ENCODE peak calls at places on chromosome 9, in eight cellular contexts. H, A, Q, W, M, L, G and I are unnamed samples.

GRCh38 chr9:135753391-135754105 is 51.6 kb downstream of the KCNT1 start:
- DNase-seq in H (no peak), A (no peak), Q (no peak), W (no peak), M (no peak), L (no peak), G (no peak), I (no peak)

GRCh38 chr9:36407122-36407723 is 7.2 kb upstream of the RNF38 start:
- DNase-seq in H (no peak), A (peak), Q (peak), W (peak), M (peak), L (no peak), G (peak), I (peak)

GRCh38 chr9:129558063-129558550 is 62.8 kb downstream of the C9orf50 start:
- DNase-seq in H (no peak), A (no peak), Q (no peak), W (no peak), M (no peak), L (peak), G (no peak), I (no peak)

GRCh38 chr9:3920586-3921582 is 379.0 kb downstream of the GLIS3 start:
- DNase-seq in H (no peak), A (no peak), Q (peak), W (no peak), M (no peak), L (no peak), G (no peak), I (no peak)

GRCh38 chr9:88559661-88560060 is 24.7 kb downstream of the NXNL2 start:
- DNase-seq in H (no peak), A (no peak), Q (no peak), W (no peak), M (no peak), L (no peak), G (no peak), I (no peak)

GRCh38 chr9:109192732-109193361 is 25.8 kb upstream of the FRRS1L start:
- DNase-seq in H (no peak), A (no peak), Q (peak), W (peak), M (no peak), L (no peak), G (no peak), I (peak)

GRCh38 chr9:129801504-129801903 is 1.5 kb upstream of the TOR1B start:
- DNase-seq in H (no peak), A (no peak), Q (no peak), W (no peak), M (no peak), L (no peak), G (no peak), I (no peak)

GRCh38 chr9:89723696-89724095 is 118.9 kb downstream of the GADD45G start:
- DNase-seq in H (no peak), A (no peak), Q (no peak), W (no peak), M (no peak), L (no peak), G (no peak), I (no peak)

GRCh38 chr9:33737811-33738606 is 57.4 kb upstream of the PRSS3 start:
- DNase-seq in H (peak), A (peak), Q (peak), W (peak), M (peak), L (no peak), G (no peak), I (no peak)

GRCh38 chr9:7237473-7238243 is 479.9 kb downstream of the KDM4C start:
- DNase-seq in H (peak), A (no peak), Q (peak), W (no peak), M (no peak), L (no peak), G (no peak), I (no peak)

GRCh38 chr9:134396825-134397224 is 70.6 kb downstream of the RXRA start:
- DNase-seq in H (no peak), A (no peak), Q (peak), W (no peak), M (peak), L (peak), G (no peak), I (no peak)

GRCh38 chr9:127187231-127187956 is 65.0 kb upstream of the ANGPTL2 start:
- DNase-seq in H (peak), A (peak), Q (peak), W (peak), M (no peak), L (no peak), G (no peak), I (no peak)

GRCh38 chr9:89923961-89924504 is 319.2 kb downstream of the GADD45G start:
- DNase-seq in H (no peak), A (no peak), Q (no peak), W (no peak), M (peak), L (no peak), G (no peak), I (no peak)

GRCh38 chr9:83701769-83702168 is 6.0 kb downstream of the UBQLN1 start:
- DNase-seq in H (peak), A (peak), Q (peak), W (no peak), M (peak), L (no peak), G (no peak), I (no peak)

GRCh38 chr9:99693888-99694287 is 127.8 kb upstream of the NR4A3 start:
- DNase-seq in H (no peak), A (no peak), Q (no peak), W (no peak), M (no peak), L (no peak), G (no peak), I (no peak)

GRCh38 chr9:36470891-36471290 is 70.8 kb upstream of the RNF38 start:
- DNase-seq in H (no peak), A (peak), Q (peak), W (peak), M (peak), L (peak), G (no peak), I (no peak)

GRCh38 chr9:37669232-37669631 is 18.5 kb downstream of the FRMPD1 start:
- DNase-seq in H (no peak), A (no peak), Q (no peak), W (no peak), M (no peak), L (no peak), G (no peak), I (no peak)

GRCh38 chr9:4762889-4763521 is 22.0 kb upstream of the AK3 start:
- DNase-seq in H (no peak), A (no peak), Q (peak), W (no peak), M (no peak), L (no peak), G (no peak), I (no peak)

GRCh38 chr9:92781902-92782301 is 17.3 kb upstream of the BICD2 start:
- DNase-seq in H (no peak), A (no peak), Q (no peak), W (no peak), M (no peak), L (no peak), G (no peak), I (no peak)

GRCh38 chr9:7858166-7858565 is 58.6 kb upstream of the DMAC1 start:
- DNase-seq in H (no peak), A (no peak), Q (no peak), W (no peak), M (no peak), L (no peak), G (no peak), I (no peak)

GRCh38 chr9:114348906-114349482 is 19.3 kb downstream of the ORM2 start:
- DNase-seq in H (peak), A (peak), Q (peak), W (no peak), M (peak), L (peak), G (peak), I (no peak)

GRCh38 chr9:99127372-99128132 is 22.6 kb downstream of the TGFBR1 start:
- DNase-seq in H (peak), A (peak), Q (peak), W (no peak), M (no peak), L (no peak), G (no peak), I (no peak)

GRCh38 chr9:128409998-128410397 is 10.7 kb upstream of the CERCAM start:
- DNase-seq in H (no peak), A (peak), Q (peak), W (no peak), M (no peak), L (no peak), G (peak), I (no peak)

GRCh38 chr9:34114436-34114835 is 12.1 kb downstream of the DCAF12 start:
- DNase-seq in H (peak), A (no peak), Q (no peak), W (no peak), M (no peak), L (no peak), G (no peak), I (no peak)

GRCh38 chr9:35904966-35905781 is 828 bp upstream of the HRCT1 start:
- DNase-seq in H (no peak), A (peak), Q (no peak), W (no peak), M (no peak), L (peak), G (no peak), I (no peak)

GRCh38 chr9:14007199-14007769 is 306.7 kb downstream of the NFIB start:
- DNase-seq in H (no peak), A (no peak), Q (no peak), W (no peak), M (no peak), L (peak), G (no peak), I (no peak)

GRCh38 chr9:129237804-129238203 is 59.7 kb upstream of the IER5L start:
- DNase-seq in H (no peak), A (no peak), Q (no peak), W (no peak), M (no peak), L (peak), G (no peak), I (no peak)

GRCh38 chr9:86557918-86558317 is 203.7 kb upstream of the TUT7 start:
- DNase-seq in H (no peak), A (peak), Q (no peak), W (no peak), M (no peak), L (no peak), G (no peak), I (no peak)

GRCh38 chr9:86563959-86564358 is 209.7 kb upstream of the TUT7 start:
- DNase-seq in H (no peak), A (no peak), Q (no peak), W (no peak), M (no peak), L (no peak), G (no peak), I (no peak)

GRCh38 chr9:86562691-86563090 is 208.5 kb upstream of the TUT7 start:
- DNase-seq in H (no peak), A (no peak), Q (no peak), W (no peak), M (no peak), L (no peak), G (no peak), I (no peak)

DNA sequence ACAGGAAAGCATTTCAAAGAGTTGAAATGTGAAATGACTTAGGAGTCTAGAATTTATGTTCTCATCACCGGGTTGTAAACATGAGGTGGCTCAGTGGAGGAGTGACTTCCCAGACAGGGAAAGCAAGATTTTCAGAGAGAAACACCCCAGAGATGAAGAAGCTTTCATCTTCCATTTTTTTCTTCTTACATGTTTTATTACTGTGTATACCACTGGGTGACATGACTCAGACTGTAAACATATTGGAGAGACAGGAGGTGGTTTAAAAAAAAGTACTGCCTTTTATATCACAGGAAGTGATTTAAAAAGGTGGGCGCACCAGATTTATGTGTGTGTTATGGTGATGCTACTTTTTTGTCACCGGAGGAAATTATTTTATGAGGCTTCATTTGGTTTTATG is 209.1 kb upstream of the TUT7 start:
- DNase-seq in H (no peak), A (peak), Q (peak), W (no peak), M (no peak), L (no peak), G (no peak), I (no peak)
- TF ChIP-seq CTCF in H (no peak), A (no peak), Q (no peak), W (no peak), M (no peak), L (no peak), G (no peak), I (no peak)

GRCh38 chr9:121294866-121295661 is 27.1 kb downstream of the GSN start:
- DNase-seq in H (no peak), A (no peak), Q (no peak), W (no peak), M (no peak), L (no peak), G (no peak), I (no peak)

GRCh38 chr9:121297414-121297813 is 29.5 kb downstream of the GSN start:
- DNase-seq in H (no peak), A (no peak), Q (no peak), W (no peak), M (no peak), L (no peak), G (no peak), I (no peak)

GRCh38 chr9:121296213-121297127 is 28.5 kb downstream of the GSN start:
- DNase-seq in H (no peak), A (no peak), Q (no peak), W (no peak), M (no peak), L (no peak), G (no peak), I (no peak)

GRCh38 chr9:121294181-121294743 is 26.3 kb downstream of the GSN start:
- DNase-seq in H (no peak), A (no peak), Q (no peak), W (no peak), M (no peak), L (no peak), G (no peak), I (no peak)

DNA sequence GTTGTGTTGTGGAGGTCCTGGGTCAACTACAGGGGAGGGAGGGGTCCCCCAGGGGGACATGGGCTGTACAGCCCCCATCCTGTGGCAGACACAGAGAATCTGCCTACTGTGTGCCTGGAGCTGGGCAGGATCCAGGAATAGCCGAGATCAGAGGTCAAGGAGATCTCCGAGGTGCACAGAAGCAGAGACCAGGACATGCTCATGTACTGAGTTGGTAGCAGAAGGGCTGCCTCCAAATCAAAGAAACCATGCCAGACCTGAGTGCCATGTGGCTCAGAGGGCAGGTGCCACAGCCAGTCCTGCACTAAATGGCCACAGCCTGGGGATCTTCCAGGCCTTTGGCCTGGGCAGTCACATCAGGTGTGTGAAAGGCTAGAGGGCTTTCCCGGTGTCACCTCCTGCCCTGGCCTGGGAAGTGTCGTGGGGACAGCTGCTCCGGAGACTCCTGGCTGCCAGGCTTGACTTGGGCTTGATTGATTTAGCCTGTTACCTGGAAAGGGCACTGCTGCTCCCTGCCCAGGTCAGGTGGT is 27.8 kb downstream of the GSN start:
- DNase-seq in H (no peak), A (no peak), Q (no peak), W (no peak), M (no peak), L (no peak), G (no peak), I (no peak)
- TF ChIP-seq CTCF in H (no peak), A (no peak), Q (no peak), W (no peak), M (no peak), L (no peak), G (no peak), I (no peak)

DNA sequence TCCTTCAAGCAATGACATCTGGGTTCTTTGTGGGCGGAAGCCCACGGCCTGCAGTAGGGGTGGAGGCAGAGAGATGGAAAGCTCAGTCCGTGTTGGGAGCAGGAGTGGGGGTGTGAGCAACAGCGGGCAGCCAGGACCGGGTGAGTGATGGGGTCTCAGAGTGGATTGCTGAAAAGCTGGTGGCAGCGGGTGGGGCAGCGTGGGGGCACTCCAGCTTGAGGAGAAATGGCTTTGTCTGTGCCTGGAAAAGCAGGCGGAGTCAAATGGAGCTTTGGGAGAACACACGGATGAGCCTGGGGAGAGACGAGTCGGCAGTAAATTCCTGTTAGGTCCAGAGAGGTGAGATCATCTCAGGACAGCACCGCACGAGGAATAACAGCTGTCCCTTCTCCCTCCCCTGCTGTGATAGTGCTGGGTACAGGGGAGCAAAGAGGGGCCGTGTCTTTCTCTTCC is 42.1 kb downstream of the CACNA1B start:
- DNase-seq in H (no peak), A (no peak), Q (no peak), W (no peak), M (no peak), L (no peak), G (no peak), I (no peak)
- TF ChIP-seq CTCF in H (no peak), A (no peak), Q (no peak), W (no peak), M (no peak), L (no peak), G (no peak), I (no peak)

GRCh38 chr9:122978586-122978985 is 37.8 kb downstream of the RABGAP1 start:
- DNase-seq in H (no peak), A (no peak), Q (no peak), W (no peak), M (no peak), L (no peak), G (no peak), I (no peak)
- TF ChIP-seq CTCF in H (no peak), A (no peak), Q (no peak), W (no peak), M (no peak), L (no peak), G (no peak), I (no peak)

GRCh38 chr9:106284300-106284699 is 578.7 kb upstream of the ZNF462 start:
- DNase-seq in H (no peak), A (no peak), Q (no peak), W (no peak), M (no peak), L (no peak), G (no peak), I (no peak)
- TF ChIP-seq CTCF in H (peak), A (peak), Q (peak), W (no peak), M (peak), L (no peak), G (peak), I (peak)

DNA sequence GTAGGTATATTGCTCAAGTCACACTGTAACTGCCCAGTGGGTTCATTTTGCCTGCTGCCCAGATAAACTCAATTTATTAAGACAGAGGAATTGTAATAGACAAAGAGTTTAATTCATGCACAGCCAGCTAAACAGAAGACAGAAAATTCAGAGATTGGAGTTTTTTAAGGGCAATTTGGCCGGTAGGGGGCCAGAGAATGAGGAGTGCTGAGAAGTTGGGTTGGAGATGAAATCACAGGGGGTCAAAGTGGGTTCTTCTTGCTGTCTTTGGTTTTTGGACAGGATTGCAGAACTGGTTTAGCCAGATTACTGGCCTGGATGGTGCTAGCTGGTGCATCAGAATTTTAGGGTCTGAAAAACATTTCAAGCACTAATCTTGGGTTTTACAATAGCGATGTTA is 20.7 kb upstream of the IL33 start:
- DNase-seq in H (no peak), A (no peak), Q (no peak), W (no peak), M (no peak), L (no peak), G (no peak), I (no peak)
- TF ChIP-seq CTCF in H (peak), A (peak), Q (peak), W (no peak), M (no peak), L (no peak), G (no peak), I (peak)